ENCODE peak calls at places on chromosomes 6 and 20, in five cellular contexts. V is activated CD4-positive, alpha-beta memory T cell treated with anti-CD3 and anti-CD28 coated beads, Interleukin-2, amount 10 ng/mL, durations not matched to agents 7 days and 5 days; N is stimulated activated CD4-positive, alpha-beta T cell treated with anti-CD3 and anti-CD28 coated beads, Interleukin-1b, Interleukin-23, amount 100 ng/mL, for 4 hours; X is G401; G is cardiac fibroblast. C is an unnamed sample.

GRCh38 chr6:118896339-118897136 is 2.6 kb downstream of the ASF1A start:
- DNase-seq in V (no peak), N (no peak), X (peak), G (peak), C (no peak)

GRCh38 chr20:43040427-43040826 is 149.3 kb downstream of the PTPRT start:
- DNase-seq in V (no peak), N (no peak), X (no peak), G (no peak), C (no peak)

GRCh38 chr6:74857157-74857556 is 348.7 kb downstream of the COL12A1 start:
- DNase-seq in V (no peak), N (no peak), X (no peak), G (no peak), C (no peak)

GRCh38 chr20:59925894-59926293 is 7.5 kb downstream of the SYCP2 start:
- DNase-seq in V (no peak), N (no peak), X (no peak), G (no peak), C (no peak)

GRCh38 chr6:143759666-143760065 is 81.9 kb downstream of the PHACTR2 start:
- DNase-seq in V (no peak), N (no peak), X (no peak), G (peak), C (no peak)

GRCh38 chr6:31763617-31763940 is 1.1 kb downstream of the SAPCD1 start:
- DNase-seq in V (no peak), N (no peak), X (peak), G (peak), C (no peak)

GRCh38 chr6:132210886-132211563 is 190.2 kb downstream of the MOXD1 start:
- DNase-seq in V (no peak), N (no peak), X (no peak), G (no peak), C (no peak)

GRCh38 chr6:3919130-3919628 is 70.0 kb downstream of the FAM50B start:
- DNase-seq in V (no peak), N (no peak), X (no peak), G (peak), C (no peak)

GRCh38 chr20:13793001-13793400 is 8.2 kb downstream of the NDUFAF5 start:
- DNase-seq in V (no peak), N (no peak), X (no peak), G (no peak), C (no peak)

GRCh38 chr20:41654884-41655283 is 36.7 kb upstream of the CHD6 start:
- DNase-seq in V (no peak), N (no peak), X (no peak), G (peak), C (no peak)

GRCh38 chr20:60057123-60057865 is 99.1 kb downstream of the CDH26 start:
- DNase-seq in V (peak), N (peak), X (peak), G (peak), C (peak)

GRCh38 chr6:21023210-21023609 is 489.0 kb downstream of the CDKAL1 start:
- DNase-seq in V (no peak), N (no peak), X (no peak), G (no peak), C (no peak)

GRCh38 chr20:11261533-11262000 is 587.8 kb upstream of the JAG1 start:
- DNase-seq in V (no peak), N (no peak), X (no peak), G (peak), C (no peak)